ENCODE peak calls at places on chromosomes 6 and 20, in six cellular contexts. M is KG1; S is amniotic stem cell; O is activated naive CD8-positive, alpha-beta T cell treated with anti-CD3 and anti-CD28 coated beads, Interleukin-2, amount 50 U/mL, for 24 hours; I is activated B cell treated with CpG ODN at 0.5 μM for 24 hours; N is AG04450. E is an unnamed sample.

GRCh38 chr6:72616406-72617015 is 5.4 kb upstream of the KCNQ5 start:
- DNase-seq in M (peak), O (no peak), I (no peak), N (no peak), S (no peak), E (peak)

GRCh38 chr6:112156694-112157093 is 69.3 kb downstream of the FAM229B start:
- DNase-seq in O (no peak), M (no peak), N (no peak), S (no peak), I (no peak), E (no peak)

GRCh38 chr6:149855040-149855654 is 9.0 kb downstream of the LRP11 start:
- DNase-seq in N (peak), O (no peak), I (no peak), S (peak), M (no peak), E (no peak)

GRCh38 chr6:41462033-41462432 is 84.1 kb upstream of the FOXP4 start:
- DNase-seq in M (no peak), O (no peak), I (no peak), S (no peak), N (no peak), E (no peak)

GRCh38 chr6:169663468-169663867 is 38.4 kb downstream of the WDR27 start:
- DNase-seq in O (no peak), M (no peak), N (no peak), I (no peak), S (no peak), E (no peak)

GRCh38 chr20:4087923-4088322 is 72.6 kb upstream of the RNF24 start:
- DNase-seq in N (no peak), M (no peak), O (no peak), S (no peak), I (no peak), E (no peak)

GRCh38 chr6:161443868-161444267 is 170.0 kb upstream of the AGPAT4 start:
- DNase-seq in N (no peak), I (no peak), M (no peak), O (no peak), S (no peak), E (no peak)

GRCh38 chr6:89368107-89368506 is 15.6 kb upstream of the UBE2J1 start:
- DNase-seq in N (no peak), O (peak), S (peak), I (no peak), M (peak), E (peak)

GRCh38 chr6:36019167-36019566 is 5.3 kb downstream of the SLC26A8 start:
- DNase-seq in N (no peak), I (no peak), O (no peak), M (no peak), S (no peak), E (peak)

GRCh38 chr6:131073577-131073976 is 10.5 kb upstream of the EPB41L2 start:
- DNase-seq in N (no peak), O (no peak), I (no peak), S (no peak), M (no peak), E (no peak)

GRCh38 chr6:125670586-125670985 is 78.8 kb upstream of the HEY2 start:
- DNase-seq in M (no peak), N (no peak), I (no peak), O (no peak), S (no peak), E (no peak)

GRCh38 chr6:168865-169455 is 123.3 kb upstream of the DUSP22 start:
- DNase-seq in O (no peak), M (peak), I (no peak), N (no peak), S (no peak), E (peak)

GRCh38 chr6:80541186-80541585 is 434.7 kb downstream of the BCKDHB start:
- DNase-seq in S (peak), I (no peak), O (no peak), N (no peak), M (no peak), E (no peak)

GRCh38 chr6:80742481-80742880 is 636.0 kb downstream of the BCKDHB start:
- DNase-seq in I (no peak), O (no peak), N (no peak), S (no peak), M (peak), E (peak)

GRCh38 chr20:51190783-51191180 is 167.9 kb upstream of the KCNG1 start:
- DNase-seq in S (no peak), M (no peak), O (no peak), N (no peak), I (no peak), E (no peak)

GRCh38 chr20:41138527-41139226 is 1.3 kb downstream of the PLCG1 start:
- DNase-seq in N (no peak), I (no peak), S (no peak), O (peak), M (peak), E (no peak)

GRCh38 chr6:156703719-156704118 is 73.5 kb upstream of the ARID1B start:
- DNase-seq in I (no peak), S (no peak), N (no peak), O (no peak), M (no peak), E (no peak)

GRCh38 chr6:130520235-130520634 is 154.4 kb downstream of the TMEM200A start:
- DNase-seq in M (no peak), O (no peak), I (no peak), S (no peak), N (no peak), E (no peak)

GRCh38 chr6:147879031-147879430 is 370.5 kb downstream of the SAMD5 start:
- DNase-seq in O (no peak), S (no peak), I (no peak), M (no peak), N (no peak), E (no peak)

GRCh38 chr6:68197356-68197755 is 437.7 kb upstream of the ADGRB3 start:
- DNase-seq in N (no peak), M (no peak), S (no peak), O (no peak), I (no peak), E (no peak)

GRCh38 chr6:105553174-105553573 is 150.3 kb upstream of the PREP start:
- DNase-seq in I (no peak), M (no peak), O (no peak), N (no peak), S (no peak), E (peak)

GRCh38 chr20:43554369-43554768 is 4.5 kb upstream of the SGK2 start:
- DNase-seq in M (no peak), N (no peak), O (no peak), I (no peak), S (no peak), E (no peak)

GRCh38 chr20:56360899-56361199 is 2.1 kb downstream of the FAM210B start:
- DNase-seq in I (no peak), N (no peak), S (no peak), M (no peak), O (no peak), E (no peak)

GRCh38 chr20:50843331-50844276 is 48.7 kb downstream of the BCAS4 start:
- DNase-seq in M (no peak), N (no peak), S (no peak), O (no peak), I (no peak), E (no peak)

GRCh38 chr6:104862456-104862855 is 2.7 kb upstream of the HACE1 start:
- DNase-seq in N (peak), M (no peak), S (no peak), I (no peak), O (no peak), E (no peak)